ENCODE peak calls at places on chromosome 17, in four cellular contexts. One of them, this sample, is unnamed.

GRCh38 chr17:13416748-13417363 is 184.9 kb downstream of the HS3ST3A1 start:
- DNase-seq in Caco-2: no peak
- DNase-seq in sigmoid colon: no peak
- DNase-seq in AG04450: no peak
- DNase-seq in this sample: no peak

GRCh38 chr17:70242781-70243437 is 73.6 kb downstream of the KCNJ2 start:
- DNase-seq in sigmoid colon: no peak
- DNase-seq in AG04450: no peak
- DNase-seq in Caco-2: no peak
- DNase-seq in this sample: no peak

GRCh38 chr17:77388384-77389306 is 247.9 kb downstream of the SEC14L1 start:
- DNase-seq in sigmoid colon: no peak
- DNase-seq in Caco-2: peak; percentile 79
- DNase-seq in AG04450: no peak
- DNase-seq in this sample: no peak

GRCh38 chr17:82232322-82232785 is 3.5 kb downstream of the SLC16A3 start:
- DNase-seq in sigmoid colon: peak; percentile 79
- DNase-seq in Caco-2: no peak
- DNase-seq in AG04450: no peak
- DNase-seq in this sample: no peak

GRCh38 chr17:31093866-31094599 is 744 bp upstream of the NF1 start:
- DNase-seq in AG04450: no peak
- DNase-seq in sigmoid colon: no peak
- DNase-seq in Caco-2: no peak
- DNase-seq in this sample: no peak

GRCh38 chr17:50200447-50201225 is 795 bp downstream of the COL1A1 start:
- DNase-seq in Caco-2: peak; percentile 96
- DNase-seq in AG04450: no peak
- DNase-seq in sigmoid colon: peak; percentile 98
- DNase-seq in this sample: peak; percentile 92

GRCh38 chr17:63698886-63699637 is 863 bp downstream of the LIMD2 start:
- DNase-seq in AG04450: no peak
- DNase-seq in sigmoid colon: peak; percentile 78
- DNase-seq in Caco-2: no peak
- DNase-seq in this sample: no peak

GRCh38 chr17:694239-694638 is 20.4 kb downstream of the VPS53 start:
- DNase-seq in Caco-2: no peak
- DNase-seq in sigmoid colon: no peak
- DNase-seq in AG04450: peak; percentile 97
- DNase-seq in this sample: no peak

GRCh38 chr17:77215281-77215680 is 74.5 kb downstream of the SEC14L1 start:
- DNase-seq in AG04450: no peak
- DNase-seq in Caco-2: no peak
- DNase-seq in sigmoid colon: peak; percentile 13
- DNase-seq in this sample: no peak

GRCh38 chr17:14317383-14317782 is 16.5 kb downstream of the HS3ST3B1 start:
- DNase-seq in sigmoid colon: no peak
- DNase-seq in Caco-2: no peak
- DNase-seq in AG04450: no peak
- DNase-seq in this sample: peak; percentile 13

GRCh38 chr17:17109896-17110295 is 67.6 kb downstream of the MPRIP start:
- DNase-seq in sigmoid colon: no peak
- DNase-seq in Caco-2: no peak
- DNase-seq in AG04450: no peak
- DNase-seq in this sample: no peak

GRCh38 chr17:10815318-10815717 is 11.4 kb upstream of the TMEM238L start:
- DNase-seq in AG04450: no peak
- DNase-seq in sigmoid colon: no peak
- DNase-seq in Caco-2: no peak
- DNase-seq in this sample: no peak

DNA sequence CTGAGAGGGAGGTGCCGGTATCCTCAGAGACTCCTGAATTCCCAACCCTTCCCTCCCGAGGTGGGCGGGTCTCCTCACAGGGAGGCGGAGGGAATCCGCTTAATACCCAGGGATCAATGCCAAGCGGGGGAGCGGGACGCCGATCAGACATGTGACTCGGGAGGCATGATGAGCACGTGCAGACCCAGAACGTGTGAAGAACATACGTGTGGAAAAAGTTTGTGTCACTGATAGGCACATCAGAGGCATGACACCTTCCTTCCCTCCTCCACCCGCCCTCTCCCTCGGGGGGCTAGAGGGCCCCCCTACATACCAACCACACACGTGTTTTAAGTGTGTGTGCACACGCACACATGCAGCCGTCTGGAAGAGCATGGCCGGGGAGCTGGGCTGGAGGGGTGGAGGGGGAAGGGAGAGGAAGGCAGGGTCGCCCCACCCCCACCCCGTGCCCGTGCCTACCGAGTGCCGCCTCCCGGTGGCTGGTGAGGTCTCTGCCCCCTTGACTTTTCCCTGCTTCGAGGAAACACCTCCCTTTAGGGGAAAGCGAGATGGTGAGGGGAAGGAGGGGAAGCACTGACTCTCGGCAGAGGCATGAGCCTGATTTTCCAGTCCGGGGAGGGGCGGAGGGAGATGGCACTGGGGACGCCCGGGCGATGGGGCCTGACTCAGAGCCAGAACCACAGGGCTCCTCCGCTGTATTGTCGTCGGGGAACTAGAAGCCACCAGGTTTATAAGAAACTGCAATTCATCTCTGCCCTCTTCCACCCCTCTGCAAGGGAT is 12.1 kb upstream of the TBX21 start:
- DNase-seq in Caco-2: no peak
- DNase-seq in sigmoid colon: no peak
- DNase-seq in AG04450: no peak
- DNase-seq in this sample: no peak
- TF ChIP-seq CTCF in Caco-2: peak; percentile 24
- TF ChIP-seq CTCF in sigmoid colon: no peak
- TF ChIP-seq CTCF in AG04450: no peak
- TF ChIP-seq CTCF in this sample: no peak

GRCh38 chr17:79796570-79797491 is at the start of gene CBX8:
- DNase-seq in Caco-2: peak; percentile 100
- DNase-seq in AG04450: peak; percentile 99
- DNase-seq in sigmoid colon: peak; percentile 100
- DNase-seq in this sample: peak; percentile 99
- TF ChIP-seq CTCF in Caco-2: peak; percentile 24
- TF ChIP-seq CTCF in AG04450: no peak
- TF ChIP-seq CTCF in sigmoid colon: no peak
- TF ChIP-seq CTCF in this sample: peak; percentile 18

GRCh38 chr17:38606646-38607611 is 1.2 kb upstream of the SRCIN1 start:
- DNase-seq in sigmoid colon: peak; percentile 88
- DNase-seq in Caco-2: no peak
- DNase-seq in AG04450: no peak
- DNase-seq in this sample: no peak

GRCh38 chr17:38611070-38611786 is 5.5 kb upstream of the SRCIN1 start:
- DNase-seq in sigmoid colon: no peak
- DNase-seq in Caco-2: no peak
- DNase-seq in AG04450: no peak
- DNase-seq in this sample: no peak

GRCh38 chr17:38611872-38612376 is 6.2 kb upstream of the SRCIN1 start:
- DNase-seq in AG04450: no peak
- DNase-seq in sigmoid colon: no peak
- DNase-seq in Caco-2: no peak
- DNase-seq in this sample: no peak

GRCh38 chr17:38608648-38609047 is 2.9 kb upstream of the SRCIN1 start:
- DNase-seq in AG04450: no peak
- DNase-seq in Caco-2: no peak
- DNase-seq in sigmoid colon: no peak
- DNase-seq in this sample: no peak

GRCh38 chr17:38609280-38610031 is 3.7 kb upstream of the SRCIN1 start:
- DNase-seq in sigmoid colon: no peak
- DNase-seq in AG04450: no peak
- DNase-seq in Caco-2: no peak
- DNase-seq in this sample: no peak
- TF ChIP-seq CTCF in sigmoid colon: no peak
- TF ChIP-seq CTCF in AG04450: no peak
- TF ChIP-seq CTCF in Caco-2: no peak
- TF ChIP-seq CTCF in this sample: no peak

GRCh38 chr17:42310281-42311156 is 22.2 kb downstream of the STAT5A start:
- DNase-seq in Caco-2: no peak
- DNase-seq in sigmoid colon: no peak
- DNase-seq in AG04450: no peak
- DNase-seq in this sample: no peak
- TF ChIP-seq CTCF in Caco-2: no peak
- TF ChIP-seq CTCF in sigmoid colon: no peak
- TF ChIP-seq CTCF in AG04450: peak; percentile 3
- TF ChIP-seq CTCF in this sample: no peak

GRCh38 chr17:51435641-51436091 is 175.3 kb downstream of the UTP18 start:
- DNase-seq in Caco-2: peak; percentile 74
- DNase-seq in sigmoid colon: no peak
- DNase-seq in AG04450: no peak
- DNase-seq in this sample: no peak
- TF ChIP-seq CTCF in Caco-2: peak; percentile 71
- TF ChIP-seq CTCF in sigmoid colon: no peak
- TF ChIP-seq CTCF in AG04450: peak; percentile 40
- TF ChIP-seq CTCF in this sample: no peak

GRCh38 chr17:79203016-79203415 is 128.4 kb downstream of the ENGASE start:
- DNase-seq in sigmoid colon: no peak
- DNase-seq in Caco-2: no peak
- DNase-seq in AG04450: no peak
- DNase-seq in this sample: no peak
- TF ChIP-seq CTCF in sigmoid colon: no peak
- TF ChIP-seq CTCF in Caco-2: no peak
- TF ChIP-seq CTCF in AG04450: no peak
- TF ChIP-seq CTCF in this sample: no peak

GRCh38 chr17:44084131-44084538 is 13.6 kb downstream of the G6PC3 start:
- DNase-seq in Caco-2: no peak
- DNase-seq in sigmoid colon: no peak
- DNase-seq in AG04450: no peak
- DNase-seq in this sample: no peak
- TF ChIP-seq CTCF in Caco-2: peak; percentile 27
- TF ChIP-seq CTCF in sigmoid colon: no peak
- TF ChIP-seq CTCF in AG04450: peak; percentile 44
- TF ChIP-seq CTCF in this sample: peak; percentile 31

This sample was measured in right atrium auricular region.